ENCODE peak calls at places on chromosome 22, in five cellular contexts. One of them, this sample, is unnamed. For H3K9me3, the result is how much of the 10 kb centered on the place peaks cover.

GRCh38 chr22:37043828-37044538 is 7.6 kb upstream of the KCTD17 start:
- DNase-seq in colonic mucosa: peak
- DNase-seq in spleen: peak
- DNase-seq in kidney: peak
- DNase-seq in K562: peak
- DNase-seq in this sample: peak

GRCh38 chr22:37571258-37571991 is 8.5 kb downstream of the LGALS2 start:
- DNase-seq in colonic mucosa: no peak
- DNase-seq in spleen: no peak
- DNase-seq in kidney: no peak
- DNase-seq in K562: no peak
- DNase-seq in this sample: no peak

GRCh38 chr22:27179161-27179560 is 521.8 kb downstream of the MIAT start:
- DNase-seq in colonic mucosa: no peak
- DNase-seq in spleen: no peak
- DNase-seq in kidney: no peak
- DNase-seq in K562: no peak
- DNase-seq in this sample: no peak

GRCh38 chr22:47173535-47174021 is 411.1 kb downstream of the TBC1D22A start:
- DNase-seq in colonic mucosa: no peak
- DNase-seq in spleen: peak
- DNase-seq in kidney: peak
- DNase-seq in K562: no peak
- DNase-seq in this sample: no peak

GRCh38 chr22:43094085-43094484 is 4.9 kb upstream of the TTLL1 start:
- DNase-seq in colonic mucosa: peak
- DNase-seq in spleen: no peak
- DNase-seq in kidney: no peak
- DNase-seq in K562: no peak
- DNase-seq in this sample: peak

GRCh38 chr22:43281400-43281799 is 61.8 kb downstream of the SCUBE1 start:
- DNase-seq in colonic mucosa: no peak
- DNase-seq in spleen: no peak
- DNase-seq in kidney: no peak
- DNase-seq in K562: no peak
- DNase-seq in this sample: no peak

GRCh38 chr22:41799486-41800347 is 762 bp upstream of the CCDC134 start:
- DNase-seq in colonic mucosa: peak
- DNase-seq in spleen: peak
- DNase-seq in kidney: peak
- DNase-seq in K562: peak
- DNase-seq in this sample: no peak

GRCh38 chr22:24926428-24926725 is 20.1 kb downstream of the LHFPL7 start:
- DNase-seq in colonic mucosa: no peak
- DNase-seq in spleen: no peak
- DNase-seq in kidney: no peak
- DNase-seq in K562: no peak
- DNase-seq in this sample: no peak

GRCh38 chr22:40285508-40285907 is 60.8 kb upstream of the ADSL start:
- DNase-seq in colonic mucosa: no peak
- DNase-seq in spleen: no peak
- DNase-seq in kidney: no peak
- DNase-seq in K562: no peak
- DNase-seq in this sample: no peak

GRCh38 chr22:21641417-21641794 is 696 bp upstream of the SDF2L1 start:
- DNase-seq in colonic mucosa: peak
- DNase-seq in spleen: no peak
- DNase-seq in kidney: peak
- DNase-seq in K562: peak
- DNase-seq in this sample: peak

GRCh38 chr22:20424937-20425587 is 12.6 kb downstream of the SCARF2 start:
- DNase-seq in colonic mucosa: peak
- DNase-seq in spleen: peak
- DNase-seq in kidney: peak
- DNase-seq in K562: peak
- DNase-seq in this sample: no peak

GRCh38 chr22:17706451-17706900 is 67.8 kb downstream of the BID start:
- DNase-seq in colonic mucosa: peak
- DNase-seq in spleen: no peak
- DNase-seq in kidney: no peak
- DNase-seq in K562: peak
- DNase-seq in this sample: peak

GRCh38 chr22:23520875-23521441 is 59.1 kb downstream of the IGLL1 start:
- DNase-seq in colonic mucosa: peak
- DNase-seq in spleen: peak
- DNase-seq in kidney: peak
- DNase-seq in K562: peak
- DNase-seq in this sample: peak

GRCh38 chr22:47401592-47401898 is 639.1 kb downstream of the TBC1D22A start:
- DNase-seq in colonic mucosa: no peak
- DNase-seq in spleen: peak
- DNase-seq in kidney: no peak
- DNase-seq in K562: no peak
- DNase-seq in this sample: no peak

GRCh38 chr22:42773161-42773560 is 52.5 kb upstream of the A4GALT start:
- DNase-seq in colonic mucosa: no peak
- DNase-seq in spleen: no peak
- DNase-seq in kidney: no peak
- DNase-seq in K562: no peak
- DNase-seq in this sample: peak

GRCh38 chr22:47236718-47237117 is 474.3 kb downstream of the TBC1D22A start:
- DNase-seq in colonic mucosa: no peak
- DNase-seq in spleen: no peak
- DNase-seq in kidney: no peak
- DNase-seq in K562: no peak
- DNase-seq in this sample: no peak

GRCh38 chr22:27476729-27477128 is 324.8 kb downstream of the MN1 start:
- DNase-seq in colonic mucosa: no peak
- DNase-seq in spleen: no peak
- DNase-seq in kidney: peak
- DNase-seq in K562: no peak
- DNase-seq in this sample: no peak

GRCh38 chr22:37195921-37196320 is 7.9 kb upstream of the C1QTNF6 start:
- DNase-seq in colonic mucosa: no peak
- DNase-seq in spleen: peak
- DNase-seq in kidney: peak
- DNase-seq in K562: no peak
- DNase-seq in this sample: peak

GRCh38 chr22:37193629-37194191 is 5.7 kb upstream of the C1QTNF6 start:
- DNase-seq in colonic mucosa: peak
- DNase-seq in spleen: no peak
- DNase-seq in kidney: peak
- DNase-seq in K562: peak
- DNase-seq in this sample: peak

GRCh38 chr22:37674951-37675929 is at the start of gene LGALS1:
- DNase-seq in colonic mucosa: peak
- DNase-seq in spleen: peak
- DNase-seq in kidney: peak
- DNase-seq in K562: peak
- DNase-seq in this sample: peak

GRCh38 chr22:47107431-47107830 is 345.0 kb downstream of the TBC1D22A start:
- DNase-seq in colonic mucosa: no peak
- DNase-seq in spleen: no peak
- DNase-seq in kidney: no peak
- DNase-seq in K562: no peak
- DNase-seq in this sample: no peak

GRCh38 chr22:25404556-25404922 is 159.9 kb upstream of the GRK3 start:
- DNase-seq in colonic mucosa: no peak
- DNase-seq in spleen: peak
- DNase-seq in kidney: peak
- DNase-seq in K562: peak
- DNase-seq in this sample: peak

GRCh38 chr22:41367680-41368542 is 13.8 kb upstream of the TEF start:
- DNase-seq in colonic mucosa: peak
- DNase-seq in spleen: no peak
- DNase-seq in kidney: peak
- DNase-seq in K562: no peak
- DNase-seq in this sample: peak

GRCh38 chr22:43031617-43032016 is 16.7 kb upstream of the PACSIN2 start:
- DNase-seq in colonic mucosa: no peak
- DNase-seq in spleen: no peak
- DNase-seq in kidney: no peak
- DNase-seq in K562: no peak
- DNase-seq in this sample: no peak

GRCh38 chr22:47091241-47091691 is 328.8 kb downstream of the TBC1D22A start:
- DNase-seq in colonic mucosa: no peak
- DNase-seq in spleen: no peak
- DNase-seq in kidney: no peak
- DNase-seq in K562: peak
- DNase-seq in this sample: no peak

GRCh38 chr22:27213766-27214581 is 556.6 kb downstream of the MIAT start:
- DNase-seq in colonic mucosa: peak
- DNase-seq in spleen: no peak
- DNase-seq in kidney: peak
- DNase-seq in K562: no peak
- DNase-seq in this sample: no peak

GRCh38 chr22:25447067-25447688 is 117.3 kb upstream of the GRK3 start:
- DNase-seq in colonic mucosa: no peak
- DNase-seq in spleen: no peak
- DNase-seq in kidney: no peak
- DNase-seq in K562: peak
- DNase-seq in this sample: no peak

GRCh38 chr22:23888615-23889401 is 5.4 kb upstream of the MIF start:
- DNase-seq in colonic mucosa: no peak
- DNase-seq in spleen: no peak
- DNase-seq in kidney: no peak
- DNase-seq in K562: peak
- DNase-seq in this sample: no peak

GRCh38 chr22:20118572-20119020 is 1.6 kb upstream of the TRMT2A start:
- DNase-seq in colonic mucosa: no peak
- DNase-seq in spleen: peak
- DNase-seq in kidney: peak
- DNase-seq in K562: peak
- DNase-seq in this sample: peak

GRCh38 chr22:25911243-25911972 is 169.4 kb downstream of the MYO18B start:
- DNase-seq in colonic mucosa: no peak
- DNase-seq in spleen: no peak
- DNase-seq in kidney: no peak
- DNase-seq in K562: no peak
- DNase-seq in this sample: no peak

GRCh38 chr22:19959043-19959586 is 17.5 kb upstream of the TXNRD2 start:
- DNase-seq in colonic mucosa: peak
- DNase-seq in spleen: peak
- DNase-seq in kidney: peak
- DNase-seq in K562: peak
- DNase-seq in this sample: peak

GRCh38 chr22:25630446-25630845 is 66.0 kb downstream of the GRK3 start:
- DNase-seq in colonic mucosa: no peak
- DNase-seq in spleen: no peak
- DNase-seq in kidney: no peak
- DNase-seq in K562: no peak
- DNase-seq in this sample: no peak

GRCh38 chr22:20080776-20081654 is 974 bp downstream of the DGCR8 start:
- DNase-seq in colonic mucosa: peak
- DNase-seq in spleen: peak
- DNase-seq in kidney: peak
- DNase-seq in K562: peak
- DNase-seq in this sample: peak

GRCh38 chr22:41382098-41382578 is 396 bp downstream of the TEF start:
- DNase-seq in colonic mucosa: peak
- DNase-seq in spleen: no peak
- DNase-seq in kidney: peak
- DNase-seq in K562: peak
- DNase-seq in this sample: no peak

DNA sequence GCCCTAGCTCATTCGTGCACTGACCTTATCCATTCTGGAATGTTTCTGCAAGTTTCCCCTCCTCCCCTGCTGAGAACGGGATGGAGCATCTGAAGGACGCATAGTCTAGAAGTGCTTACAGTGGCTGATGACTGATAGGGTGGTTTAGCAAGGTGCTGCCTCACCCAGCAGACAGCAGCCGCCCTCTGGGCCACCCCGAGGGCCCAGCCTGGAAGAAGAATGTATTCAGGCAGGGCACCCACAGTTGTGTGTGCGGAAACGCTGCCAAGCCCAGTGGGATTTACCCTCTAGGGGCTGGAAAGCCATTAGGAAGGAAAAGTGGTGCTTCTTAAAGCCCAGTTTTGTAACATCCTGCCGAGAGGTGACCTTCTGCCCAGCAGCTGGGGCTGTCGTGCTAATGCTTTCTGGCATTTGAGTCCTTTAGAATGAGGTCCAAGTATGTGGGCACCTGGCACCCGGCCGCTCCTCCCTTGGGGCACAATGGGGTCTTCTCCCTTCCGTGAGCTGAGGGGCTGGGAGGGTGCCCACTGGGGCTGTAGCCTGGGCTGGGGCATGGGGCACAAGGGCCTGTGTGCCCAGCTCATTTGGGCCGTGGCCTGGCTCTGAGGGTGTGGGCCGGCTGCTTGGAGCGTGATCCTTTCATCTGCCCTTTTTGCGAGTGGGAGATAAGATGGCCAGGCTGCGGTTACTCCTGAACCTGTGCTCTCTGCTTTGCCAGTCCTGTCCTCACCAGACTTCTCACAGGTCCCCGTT is 14.4 kb downstream of the FBLN1 start:
- DNase-seq in colonic mucosa: no peak
- DNase-seq in spleen: no peak
- DNase-seq in kidney: no peak
- DNase-seq in K562: no peak
- DNase-seq in this sample: no peak
- TF ChIP-seq CTCF in colonic mucosa: no peak
- TF ChIP-seq CTCF in spleen: no peak
- TF ChIP-seq CTCF in kidney: no peak
- TF ChIP-seq CTCF in K562: no peak
- TF ChIP-seq CTCF in this sample: no peak

GRCh38 chr22:35841907-35842518 is 124.3 kb downstream of the APOL5 start:
- DNase-seq in colonic mucosa: no peak
- DNase-seq in spleen: no peak
- DNase-seq in kidney: no peak
- DNase-seq in K562: no peak
- DNase-seq in this sample: no peak
- H3K4me3 ChIP-seq in colonic mucosa: no peak
- H3K4me3 ChIP-seq in spleen: no peak
- H3K4me3 ChIP-seq in kidney: no peak
- H3K4me3 ChIP-seq in K562: no peak
- H3K4me3 ChIP-seq in this sample: no peak

GRCh38 chr22:49052023-49052538 is 775.6 kb downstream of the BRD1 start:
- DNase-seq in colonic mucosa: peak
- DNase-seq in spleen: no peak
- DNase-seq in kidney: peak
- DNase-seq in K562: peak
- DNase-seq in this sample: no peak
- H3K9me3 ChIP-seq in colonic mucosa: under half
- H3K9me3 ChIP-seq in spleen: under half
- H3K9me3 ChIP-seq in kidney: under half
- H3K9me3 ChIP-seq in K562: under half
- H3K9me3 ChIP-seq in this sample: under half

GRCh38 chr22:29856496-29856895 is 18.4 kb upstream of the ASCC2 start:
- DNase-seq in colonic mucosa: no peak
- DNase-seq in spleen: no peak
- DNase-seq in kidney: no peak
- DNase-seq in K562: no peak
- DNase-seq in this sample: no peak

GRCh38 chr22:29859976-29860766 is 22.1 kb upstream of the ASCC2 start:
- DNase-seq in colonic mucosa: no peak
- DNase-seq in spleen: no peak
- DNase-seq in kidney: no peak
- DNase-seq in K562: no peak
- DNase-seq in this sample: no peak

GRCh38 chr22:29854432-29854831 is 16.4 kb upstream of the ASCC2 start:
- DNase-seq in colonic mucosa: no peak
- DNase-seq in spleen: no peak
- DNase-seq in kidney: no peak
- DNase-seq in K562: no peak
- DNase-seq in this sample: no peak

GRCh38 chr22:29855611-29856181 is 17.6 kb upstream of the ASCC2 start:
- DNase-seq in colonic mucosa: no peak
- DNase-seq in spleen: no peak
- DNase-seq in kidney: no peak
- DNase-seq in K562: no peak
- DNase-seq in this sample: no peak
- TF ChIP-seq CTCF in colonic mucosa: no peak
- TF ChIP-seq CTCF in spleen: no peak
- TF ChIP-seq CTCF in kidney: no peak
- TF ChIP-seq CTCF in K562: no peak
- TF ChIP-seq CTCF in this sample: no peak